ENCODE peak calls at places on chromosomes 6 and 20, in seven cellular contexts. H is PC-9, A is psoas muscle, I is astrocyte of the cerebellum, Y is fibroblast of mammary gland, W is body of pancreas, U is dorsolateral prefrontal cortex. C is an unnamed sample.

GRCh38 chr6:89282749-89283148 is 32.4 kb downstream of the GABRR2 start:
- DNase-seq in H (no peak), A (no peak), I (no peak), Y (no peak), W (no peak), U (no peak), C (no peak)

GRCh38 chr20:36645998-36646397 is at the start of gene SLA2:
- DNase-seq in H (no peak), A (no peak), I (no peak), Y (no peak), W (no peak), U (no peak), C (no peak)

GRCh38 chr6:3825851-3826581 is 23.2 kb upstream of the FAM50B start:
- DNase-seq in H (peak; percentile 94), A (peak; percentile 92), I (peak; percentile 96), Y (peak; percentile 96), W (peak; percentile 94), U (no peak), C (peak; percentile 97)

GRCh38 chr6:139166956-139167313 is 32.1 kb downstream of the HECA start:
- DNase-seq in H (no peak), A (no peak), I (no peak), Y (no peak), W (no peak), U (no peak), C (no peak)

GRCh38 chr6:144712541-144712940 is 427.4 kb downstream of the UTRN start:
- DNase-seq in H (no peak), A (no peak), I (peak; percentile 8), Y (peak; percentile 79), W (no peak), U (no peak), C (no peak)

GRCh38 chr20:59831024-59831900 is 102.2 kb downstream of the SYCP2 start:
- DNase-seq in H (peak; percentile 87), A (no peak), I (no peak), Y (no peak), W (no peak), U (no peak), C (no peak)

GRCh38 chr6:64815718-64816117 is 891.3 kb downstream of the EYS start:
- DNase-seq in H (no peak), A (no peak), I (no peak), Y (peak; percentile 0), W (no peak), U (no peak), C (no peak)

GRCh38 chr6:108589244-108589730 is 28.6 kb downstream of the FOXO3 start:
- DNase-seq in H (peak; percentile 78), A (peak; percentile 76), I (no peak), Y (peak; percentile 74), W (peak; percentile 84), U (no peak), C (no peak)

GRCh38 chr6:79737172-79737571 is 106.0 kb downstream of the SH3BGRL2 start:
- DNase-seq in H (no peak), A (no peak), I (no peak), Y (no peak), W (no peak), U (no peak), C (no peak)

GRCh38 chr6:44678252-44678935 is 290.9 kb downstream of the CDC5L start:
- DNase-seq in H (no peak), A (no peak), I (no peak), Y (no peak), W (no peak), U (no peak), C (no peak)

GRCh38 chr20:59010995-59011873 is 4.2 kb upstream of the CTSZ start:
- DNase-seq in H (peak; percentile 90), A (no peak), I (peak; percentile 89), Y (peak; percentile 58), W (no peak), U (no peak), C (peak; percentile 65)

GRCh38 chr6:160461641-160462040 is 113.5 kb downstream of the SLC22A3 start:
- DNase-seq in H (no peak), A (no peak), I (no peak), Y (peak; percentile 45), W (no peak), U (no peak), C (no peak)

GRCh38 chr20:33276303-33277113 is 6.5 kb upstream of the BPIFB1 start:
- DNase-seq in H (no peak), A (no peak), I (no peak), Y (no peak), W (peak; percentile 10), U (no peak), C (no peak)

GRCh38 chr6:21455071-21455470 is 138.5 kb upstream of the SOX4 start:
- DNase-seq in H (no peak), A (no peak), I (no peak), Y (peak; percentile 10), W (no peak), U (no peak), C (no peak)

GRCh38 chr6:134098276-134098675 is 45.9 kb upstream of the SLC2A12 start:
- DNase-seq in H (no peak), A (no peak), I (no peak), Y (no peak), W (no peak), U (no peak), C (no peak)

GRCh38 chr20:5171074-5171789 is 44.4 kb downstream of the CDS2 start:
- DNase-seq in H (no peak), A (peak; percentile 22), I (no peak), Y (no peak), W (no peak), U (no peak), C (no peak)

GRCh38 chr6:133240511-133241087 is 558 bp upstream of the EYA4 start:
- DNase-seq in H (peak; percentile 44), A (peak; percentile 59), I (no peak), Y (no peak), W (no peak), U (no peak), C (no peak)

GRCh38 chr6:19013011-19013410 is 625.9 kb downstream of the RNF144B start:
- DNase-seq in H (no peak), A (no peak), I (no peak), Y (peak; percentile 51), W (no peak), U (no peak), C (no peak)

GRCh38 chr6:20919677-20920385 is 385.6 kb downstream of the CDKAL1 start:
- DNase-seq in H (no peak), A (no peak), I (no peak), Y (peak; percentile 73), W (no peak), U (no peak), C (no peak)

GRCh38 chr20:48180637-48181036 is 395.4 kb upstream of the SULF2 start:
- DNase-seq in H (peak; percentile 50), A (no peak), I (peak; percentile 29), Y (no peak), W (no peak), U (no peak), C (no peak)

GRCh38 chr6:5036309-5036708 is 32.5 kb upstream of the RPP40 start:
- DNase-seq in H (peak; percentile 32), A (no peak), I (no peak), Y (peak; percentile 32), W (no peak), U (no peak), C (no peak)

GRCh38 chr6:52407467-52407866 is 12.7 kb upstream of the EFHC1 start:
- DNase-seq in H (peak; percentile 17), A (no peak), I (no peak), Y (peak; percentile 63), W (no peak), U (no peak), C (no peak)

GRCh38 chr20:20373046-20373706 is 5.3 kb downstream of the INSM1 start:
- DNase-seq in H (no peak), A (no peak), I (no peak), Y (peak; percentile 59), W (no peak), U (no peak), C (peak; percentile 24)

GRCh38 chr6:159252955-159253508 is 83.8 kb downstream of the FNDC1 start:
- DNase-seq in H (no peak), A (no peak), I (peak; percentile 83), Y (peak; percentile 60), W (no peak), U (no peak), C (no peak)

GRCh38 chr6:44642870-44643522 is 255.5 kb downstream of the CDC5L start:
- DNase-seq in H (no peak), A (no peak), I (no peak), Y (peak; percentile 90), W (no peak), U (no peak), C (no peak)

GRCh38 chr6:35686441-35686840 is 2.3 kb downstream of the FKBP5 start:
- DNase-seq in H (no peak), A (no peak), I (no peak), Y (no peak), W (no peak), U (no peak), C (no peak)
- H3K4me3 ChIP-seq in H (no peak overlapping the region), A (peak overlapping the region; percentile 85), I (peak overlapping the region; percentile 61), Y (peak overlapping the region; percentile 83), W (no peak overlapping the region), U (peak overlapping the region; percentile 89), C (no peak overlapping the region)

GRCh38 chr6:16239090-16239797 is 857 bp downstream of the GMPR start:
- DNase-seq in H (peak; percentile 59), A (peak; percentile 83), I (no peak), Y (no peak), W (peak; percentile 79), U (no peak), C (no peak)
- TF ChIP-seq CTCF in H (no peak), A (peak; percentile 54), I (peak; percentile 56), Y (no peak), W (peak; percentile 72), U (peak; percentile 61), C (no peak)

GRCh38 chr6:7215798-7216231 is 97.2 kb downstream of the SSR1 start:
- DNase-seq in H (no peak), A (no peak), I (no peak), Y (no peak), W (peak; percentile 84), U (no peak), C (no peak)

GRCh38 chr6:7215140-7215539 is 97.9 kb downstream of the SSR1 start:
- DNase-seq in H (peak; percentile 28), A (no peak), I (no peak), Y (peak; percentile 58), W (no peak), U (no peak), C (no peak)

GRCh38 chr6:7219310-7219709 is 93.7 kb downstream of the SSR1 start:
- DNase-seq in H (peak; percentile 21), A (no peak), I (no peak), Y (peak; percentile 74), W (no peak), U (no peak), C (no peak)

GRCh38 chr6:7218586-7218985 is 94.4 kb downstream of the SSR1 start:
- DNase-seq in H (no peak), A (no peak), I (no peak), Y (peak; percentile 14), W (no peak), U (no peak), C (no peak)

GRCh38 chr6:7216941-7217621 is 95.9 kb downstream of the SSR1 start:
- DNase-seq in H (peak; percentile 34), A (peak; percentile 70), I (no peak), Y (no peak), W (peak; percentile 47), U (no peak), C (no peak)
- H3K4me3 ChIP-seq in H (no peak overlapping the region), A (peak overlapping the region; percentile 17), I (no peak overlapping the region), Y (no peak overlapping the region), W (no peak overlapping the region), U (no peak overlapping the region), C (no peak overlapping the region)

DNA sequence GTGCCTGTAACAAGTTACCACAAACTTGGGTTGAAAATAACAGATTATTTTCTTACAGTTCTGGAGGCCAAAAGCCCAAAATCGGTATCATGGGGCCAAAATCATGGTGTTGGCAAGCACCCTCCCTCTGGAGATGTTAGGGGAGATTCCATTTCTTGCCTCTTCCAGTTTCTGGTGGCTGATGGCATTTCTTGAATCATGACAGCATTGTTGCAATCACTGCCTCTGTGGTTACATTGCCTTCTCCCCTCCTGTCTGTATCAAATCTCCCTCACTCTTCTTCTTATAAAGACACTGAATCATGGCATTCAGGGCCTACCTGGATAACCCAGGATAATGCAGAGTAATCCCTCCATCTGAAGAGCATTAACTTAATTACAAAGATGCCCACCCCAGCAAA is 17.9 kb upstream of the TENT5A start:
- DNase-seq in H (no peak), A (no peak), I (no peak), Y (no peak), W (no peak), U (no peak), C (no peak)
- TF ChIP-seq CTCF in H (no peak), A (no peak), I (no peak), Y (no peak), W (no peak), U (no peak), C (no peak)